ENCODE peak calls at places on chromosome 4, in nine cellular contexts. One of them, this sample, is unnamed.

GRCh38 chr4:5865896-5866599 is 26.8 kb downstream of the CRMP1 start:
- DNase-seq in transverse colon: no peak
- DNase-seq in CD8-positive, alpha-beta memory T cell: no peak
- DNase-seq in keratinocyte: no peak
- DNase-seq in astrocyte: peak; percentile 23
- DNase-seq in HepG2: no peak
- DNase-seq in cardiac muscle cell: no peak
- DNase-seq in aorta: no peak
- DNase-seq in MM.1S: peak; percentile 89
- DNase-seq in this sample: no peak

GRCh38 chr4:70996014-70996353 is 2.5 kb downstream of the DCK start:
- DNase-seq in transverse colon: no peak
- DNase-seq in keratinocyte: no peak
- DNase-seq in cardiac muscle cell: no peak
- DNase-seq in aorta: no peak
- DNase-seq in astrocyte: no peak
- DNase-seq in CD8-positive, alpha-beta memory T cell: no peak
- DNase-seq in HepG2: no peak
- DNase-seq in MM.1S: no peak
- DNase-seq in this sample: no peak

GRCh38 chr4:921830-922331 is 10.2 kb downstream of the GAK start:
- DNase-seq in astrocyte: peak; percentile 33
- DNase-seq in cardiac muscle cell: no peak
- DNase-seq in HepG2: no peak
- DNase-seq in aorta: no peak
- DNase-seq in keratinocyte: no peak
- DNase-seq in MM.1S: no peak
- DNase-seq in CD8-positive, alpha-beta memory T cell: no peak
- DNase-seq in transverse colon: peak; percentile 26
- DNase-seq in this sample: no peak

GRCh38 chr4:80878218-80878617 is 152.3 kb upstream of the BMP3 start:
- DNase-seq in transverse colon: no peak
- DNase-seq in astrocyte: peak; percentile 13
- DNase-seq in aorta: no peak
- DNase-seq in CD8-positive, alpha-beta memory T cell: no peak
- DNase-seq in HepG2: no peak
- DNase-seq in keratinocyte: no peak
- DNase-seq in MM.1S: no peak
- DNase-seq in cardiac muscle cell: peak; percentile 23
- DNase-seq in this sample: no peak

GRCh38 chr4:184280591-184281071 is 63.0 kb upstream of the ENPP6 start:
- DNase-seq in cardiac muscle cell: no peak
- DNase-seq in keratinocyte: no peak
- DNase-seq in HepG2: peak; percentile 28
- DNase-seq in astrocyte: no peak
- DNase-seq in transverse colon: peak; percentile 19
- DNase-seq in MM.1S: peak; percentile 96
- DNase-seq in aorta: no peak
- DNase-seq in CD8-positive, alpha-beta memory T cell: peak; percentile 13
- DNase-seq in this sample: no peak

GRCh38 chr4:25923745-25924144 is 9.7 kb downstream of the SMIM20 start:
- DNase-seq in astrocyte: no peak
- DNase-seq in transverse colon: no peak
- DNase-seq in keratinocyte: no peak
- DNase-seq in HepG2: no peak
- DNase-seq in aorta: no peak
- DNase-seq in MM.1S: no peak
- DNase-seq in CD8-positive, alpha-beta memory T cell: no peak
- DNase-seq in cardiac muscle cell: no peak
- DNase-seq in this sample: no peak

GRCh38 chr4:39044947-39045734 is 12.9 kb upstream of the TMEM156 start:
- DNase-seq in keratinocyte: no peak
- DNase-seq in astrocyte: no peak
- DNase-seq in transverse colon: no peak
- DNase-seq in aorta: peak; percentile 85
- DNase-seq in cardiac muscle cell: peak; percentile 44
- DNase-seq in CD8-positive, alpha-beta memory T cell: peak; percentile 54
- DNase-seq in HepG2: no peak
- DNase-seq in MM.1S: no peak
- DNase-seq in this sample: peak; percentile 44

GRCh38 chr4:41369680-41370079 is 113.0 kb downstream of the UCHL1 start:
- DNase-seq in HepG2: no peak
- DNase-seq in aorta: peak; percentile 87
- DNase-seq in astrocyte: peak; percentile 22
- DNase-seq in transverse colon: no peak
- DNase-seq in CD8-positive, alpha-beta memory T cell: no peak
- DNase-seq in keratinocyte: no peak
- DNase-seq in MM.1S: no peak
- DNase-seq in cardiac muscle cell: peak; percentile 8
- DNase-seq in this sample: no peak

GRCh38 chr4:74206088-74206826 is 48.3 kb downstream of the MTHFD2L start:
- DNase-seq in HepG2: no peak
- DNase-seq in CD8-positive, alpha-beta memory T cell: no peak
- DNase-seq in astrocyte: peak; percentile 96
- DNase-seq in aorta: no peak
- DNase-seq in transverse colon: no peak
- DNase-seq in cardiac muscle cell: peak; percentile 71
- DNase-seq in keratinocyte: no peak
- DNase-seq in MM.1S: peak; percentile 67
- DNase-seq in this sample: no peak

GRCh38 chr4:112348488-112349158 is 51.5 kb downstream of the ALPK1 start:
- DNase-seq in aorta: peak; percentile 76
- DNase-seq in astrocyte: peak; percentile 53
- DNase-seq in cardiac muscle cell: peak; percentile 82
- DNase-seq in CD8-positive, alpha-beta memory T cell: no peak
- DNase-seq in keratinocyte: no peak
- DNase-seq in transverse colon: no peak
- DNase-seq in HepG2: peak; percentile 65
- DNase-seq in MM.1S: no peak
- DNase-seq in this sample: peak; percentile 78

GRCh38 chr4:181478675-181479074 is 764.5 kb upstream of the TENM3 start:
- DNase-seq in CD8-positive, alpha-beta memory T cell: no peak
- DNase-seq in astrocyte: no peak
- DNase-seq in transverse colon: no peak
- DNase-seq in aorta: no peak
- DNase-seq in keratinocyte: no peak
- DNase-seq in cardiac muscle cell: no peak
- DNase-seq in HepG2: no peak
- DNase-seq in MM.1S: no peak
- DNase-seq in this sample: no peak

GRCh38 chr4:177902386-177902785 is 460.1 kb upstream of the AGA start:
- DNase-seq in cardiac muscle cell: no peak
- DNase-seq in transverse colon: no peak
- DNase-seq in astrocyte: no peak
- DNase-seq in CD8-positive, alpha-beta memory T cell: no peak
- DNase-seq in HepG2: no peak
- DNase-seq in aorta: no peak
- DNase-seq in keratinocyte: no peak
- DNase-seq in MM.1S: no peak
- DNase-seq in this sample: no peak

GRCh38 chr4:37908488-37909343 is 17.8 kb downstream of the TBC1D1 start:
- DNase-seq in aorta: no peak
- DNase-seq in MM.1S: no peak
- DNase-seq in transverse colon: no peak
- DNase-seq in CD8-positive, alpha-beta memory T cell: no peak
- DNase-seq in HepG2: no peak
- DNase-seq in keratinocyte: no peak
- DNase-seq in cardiac muscle cell: peak; percentile 65
- DNase-seq in astrocyte: peak; percentile 76
- DNase-seq in this sample: no peak
- H3K4me3 ChIP-seq in aorta: peak overlapping the region; percentile 87
- H3K4me3 ChIP-seq in MM.1S: no peak overlapping the region
- H3K4me3 ChIP-seq in transverse colon: no peak overlapping the region
- H3K4me3 ChIP-seq in CD8-positive, alpha-beta memory T cell: no peak overlapping the region
- H3K4me3 ChIP-seq in HepG2: no peak overlapping the region
- H3K4me3 ChIP-seq in keratinocyte: no peak overlapping the region
- H3K4me3 ChIP-seq in cardiac muscle cell: no peak overlapping the region
- H3K4me3 ChIP-seq in astrocyte: peak overlapping the region; percentile 8
- H3K4me3 ChIP-seq in this sample: no peak overlapping the region

GRCh38 chr4:153933851-153934688 is 145.2 kb upstream of the SFRP2 start:
- DNase-seq in cardiac muscle cell: no peak
- DNase-seq in CD8-positive, alpha-beta memory T cell: no peak
- DNase-seq in astrocyte: no peak
- DNase-seq in aorta: no peak
- DNase-seq in MM.1S: no peak
- DNase-seq in transverse colon: no peak
- DNase-seq in keratinocyte: no peak
- DNase-seq in HepG2: no peak
- DNase-seq in this sample: no peak
- H3K27me3 ChIP-seq in cardiac muscle cell: no peaks in the 10 kb centered on the region
- H3K27me3 ChIP-seq in CD8-positive, alpha-beta memory T cell: peaks cover 3% of the 10 kb centered on the region
- H3K27me3 ChIP-seq in astrocyte: no peaks in the 10 kb centered on the region
- H3K27me3 ChIP-seq in aorta: no peaks in the 10 kb centered on the region
- H3K27me3 ChIP-seq in MM.1S: no peaks in the 10 kb centered on the region
- H3K27me3 ChIP-seq in transverse colon: no peaks in the 10 kb centered on the region
- H3K27me3 ChIP-seq in keratinocyte: no peaks in the 10 kb centered on the region
- H3K27me3 ChIP-seq in HepG2: no peaks in the 10 kb centered on the region
- H3K27me3 ChIP-seq in this sample: peaks cover 37% of the 10 kb centered on the region

GRCh38 chr4:10321931-10322330 is 135.3 kb downstream of the ZNF518B start:
- DNase-seq in HepG2: no peak
- DNase-seq in cardiac muscle cell: no peak
- DNase-seq in transverse colon: no peak
- DNase-seq in aorta: no peak
- DNase-seq in MM.1S: no peak
- DNase-seq in CD8-positive, alpha-beta memory T cell: no peak
- DNase-seq in astrocyte: no peak
- DNase-seq in keratinocyte: no peak
- DNase-seq in this sample: no peak

GRCh38 chr4:10320130-10320529 is 137.1 kb downstream of the ZNF518B start:
- DNase-seq in CD8-positive, alpha-beta memory T cell: no peak
- DNase-seq in aorta: no peak
- DNase-seq in astrocyte: no peak
- DNase-seq in transverse colon: no peak
- DNase-seq in keratinocyte: no peak
- DNase-seq in HepG2: peak; percentile 79
- DNase-seq in cardiac muscle cell: no peak
- DNase-seq in MM.1S: no peak
- DNase-seq in this sample: no peak

GRCh38 chr4:10326075-10326474 is 131.2 kb downstream of the ZNF518B start:
- DNase-seq in cardiac muscle cell: no peak
- DNase-seq in transverse colon: no peak
- DNase-seq in aorta: no peak
- DNase-seq in astrocyte: no peak
- DNase-seq in CD8-positive, alpha-beta memory T cell: no peak
- DNase-seq in HepG2: no peak
- DNase-seq in keratinocyte: no peak
- DNase-seq in MM.1S: no peak
- DNase-seq in this sample: no peak
- H3K9me3 ChIP-seq in cardiac muscle cell: no peaks in the 10 kb centered on the region
- H3K9me3 ChIP-seq in transverse colon: no peaks in the 10 kb centered on the region
- H3K9me3 ChIP-seq in aorta: peaks cover 1% of the 10 kb centered on the region
- H3K9me3 ChIP-seq in astrocyte: no peaks in the 10 kb centered on the region
- H3K9me3 ChIP-seq in CD8-positive, alpha-beta memory T cell: no peaks in the 10 kb centered on the region
- H3K9me3 ChIP-seq in HepG2: no peaks in the 10 kb centered on the region
- H3K9me3 ChIP-seq in keratinocyte: no peaks in the 10 kb centered on the region
- H3K9me3 ChIP-seq in MM.1S: no peaks in the 10 kb centered on the region
- H3K9me3 ChIP-seq in this sample: no peaks in the 10 kb centered on the region

GRCh38 chr4:55871299-55871800 is 17.9 kb downstream of the EXOC1 start:
- DNase-seq in keratinocyte: no peak
- DNase-seq in CD8-positive, alpha-beta memory T cell: no peak
- DNase-seq in HepG2: no peak
- DNase-seq in astrocyte: no peak
- DNase-seq in transverse colon: no peak
- DNase-seq in MM.1S: no peak
- DNase-seq in cardiac muscle cell: peak; percentile 50
- DNase-seq in aorta: no peak
- DNase-seq in this sample: no peak

GRCh38 chr4:55879224-55879623 is 25.8 kb downstream of the EXOC1 start:
- DNase-seq in aorta: no peak
- DNase-seq in MM.1S: no peak
- DNase-seq in keratinocyte: no peak
- DNase-seq in astrocyte: no peak
- DNase-seq in CD8-positive, alpha-beta memory T cell: no peak
- DNase-seq in cardiac muscle cell: no peak
- DNase-seq in HepG2: no peak
- DNase-seq in transverse colon: no peak
- DNase-seq in this sample: peak; percentile 19

GRCh38 chr4:55880652-55881280 is 27.3 kb downstream of the EXOC1 start:
- DNase-seq in keratinocyte: no peak
- DNase-seq in cardiac muscle cell: no peak
- DNase-seq in CD8-positive, alpha-beta memory T cell: no peak
- DNase-seq in MM.1S: no peak
- DNase-seq in aorta: no peak
- DNase-seq in HepG2: no peak
- DNase-seq in astrocyte: no peak
- DNase-seq in transverse colon: no peak
- DNase-seq in this sample: no peak

GRCh38 chr4:55876387-55876786 is 22.9 kb downstream of the EXOC1 start:
- DNase-seq in astrocyte: no peak
- DNase-seq in MM.1S: peak; percentile 79
- DNase-seq in CD8-positive, alpha-beta memory T cell: no peak
- DNase-seq in keratinocyte: no peak
- DNase-seq in aorta: no peak
- DNase-seq in cardiac muscle cell: no peak
- DNase-seq in transverse colon: no peak
- DNase-seq in HepG2: no peak
- DNase-seq in this sample: no peak
- H3K4me3 ChIP-seq in astrocyte: no peak overlapping the region
- H3K4me3 ChIP-seq in MM.1S: no peak overlapping the region
- H3K4me3 ChIP-seq in CD8-positive, alpha-beta memory T cell: no peak overlapping the region
- H3K4me3 ChIP-seq in keratinocyte: no peak overlapping the region
- H3K4me3 ChIP-seq in aorta: no peak overlapping the region
- H3K4me3 ChIP-seq in cardiac muscle cell: no peak overlapping the region
- H3K4me3 ChIP-seq in transverse colon: no peak overlapping the region
- H3K4me3 ChIP-seq in HepG2: no peak overlapping the region
- H3K4me3 ChIP-seq in this sample: no peak overlapping the region

DNA sequence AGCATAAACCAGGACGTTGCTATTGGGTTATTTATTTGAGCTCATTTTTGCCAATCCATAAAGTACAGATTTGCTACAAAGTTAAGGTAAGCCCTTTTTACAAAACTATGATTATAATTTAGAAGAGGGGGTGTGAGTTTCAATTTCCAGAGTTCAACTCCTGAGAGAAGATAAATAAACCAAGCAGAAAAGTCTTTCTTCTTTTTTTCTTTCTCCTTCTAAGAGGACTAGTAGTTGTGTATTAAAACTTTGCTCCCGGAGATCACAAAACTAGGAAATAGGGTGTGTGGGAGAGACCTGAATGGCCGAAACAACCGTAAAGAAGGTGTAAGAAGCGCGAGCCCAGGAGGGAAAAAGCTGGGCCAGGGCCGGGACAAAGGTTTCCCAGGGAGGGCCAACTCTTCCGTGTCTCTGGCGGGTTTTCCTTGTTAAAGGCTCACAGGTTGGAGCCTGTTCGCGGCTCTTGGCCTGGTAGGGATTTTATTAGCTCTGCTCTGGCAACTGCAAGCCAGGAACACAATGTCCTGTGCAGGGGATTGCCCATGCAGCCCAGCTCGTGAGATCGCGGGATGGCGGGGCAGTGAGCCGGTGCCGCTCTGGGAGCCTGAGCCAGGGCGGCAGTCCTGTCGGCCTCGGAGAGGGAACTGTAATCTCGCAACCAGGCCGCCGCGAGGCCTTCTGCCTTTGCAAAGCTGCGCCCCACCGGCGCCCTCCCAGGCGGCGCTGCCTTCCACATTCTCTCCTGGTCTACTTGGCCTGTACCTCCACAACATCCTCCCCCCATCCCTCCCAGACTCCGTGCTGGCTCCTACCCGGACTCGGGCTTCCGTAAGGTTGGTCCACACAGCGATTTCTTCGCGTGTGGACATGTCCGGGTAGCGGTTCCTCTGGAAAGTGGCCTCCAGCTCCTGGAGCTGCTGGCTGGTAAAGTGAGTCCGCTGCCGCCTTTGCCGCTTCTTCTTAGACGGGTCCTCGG is 2.2 kb downstream of the PITX2 start:
- DNase-seq in astrocyte: peak; percentile 11
- DNase-seq in cardiac muscle cell: peak; percentile 27
- DNase-seq in keratinocyte: no peak
- DNase-seq in CD8-positive, alpha-beta memory T cell: no peak
- DNase-seq in transverse colon: peak; percentile 51
- DNase-seq in aorta: peak; percentile 74
- DNase-seq in MM.1S: no peak
- DNase-seq in HepG2: no peak
- DNase-seq in this sample: peak; percentile 57
- H3K27me3 ChIP-seq in astrocyte: peaks cover 100% of the 10 kb centered on the region
- H3K27me3 ChIP-seq in cardiac muscle cell: peaks cover 100% of the 10 kb centered on the region
- H3K27me3 ChIP-seq in keratinocyte: peaks cover 98% of the 10 kb centered on the region
- H3K27me3 ChIP-seq in CD8-positive, alpha-beta memory T cell: peaks cover 78% of the 10 kb centered on the region
- H3K27me3 ChIP-seq in transverse colon: peaks cover 100% of the 10 kb centered on the region
- H3K27me3 ChIP-seq in aorta: no peaks in the 10 kb centered on the region
- H3K27me3 ChIP-seq in MM.1S: no peaks in the 10 kb centered on the region
- H3K27me3 ChIP-seq in HepG2: peaks cover 2% of the 10 kb centered on the region
- H3K27me3 ChIP-seq in this sample: peaks cover 100% of the 10 kb centered on the region